ENCODE peak calls at places on chromosomes 12 and 14, in four cellular contexts. F is CD4-positive, alpha-beta T cell; N is NCI-H1105; M is posterior cingulate gyrus. Y is an unnamed sample.

GRCh38 chr14:85535916-85536834 is 6.2 kb downstream of the FLRT2 start:
- DNase-seq in F (no peak), N (peak), M (no peak), Y (no peak)

GRCh38 chr12:45355750-45356149 is 139.9 kb downstream of the ANO6 start:
- DNase-seq in F (no peak), N (no peak), M (no peak), Y (no peak)

GRCh38 chr12:76247992-76248391 is 100.2 kb downstream of the BBS10 start:
- DNase-seq in F (no peak), N (no peak), M (no peak), Y (no peak)

GRCh38 chr12:57340104-57340503 is 89.1 kb upstream of the STAC3 start:
- DNase-seq in F (no peak), N (no peak), M (no peak), Y (no peak)

GRCh38 chr14:74239848-74240793 is 872 bp downstream of the VSX2 start:
- DNase-seq in F (no peak), N (no peak), M (no peak), Y (no peak)

GRCh38 chr12:6968426-6968825 is 2.0 kb downstream of the PHB2 start:
- DNase-seq in F (no peak), N (no peak), M (no peak), Y (no peak)

GRCh38 chr12:29350080-29350479 is 30.9 kb downstream of the ERGIC2 start:
- DNase-seq in F (no peak), N (peak), M (no peak), Y (no peak)

GRCh38 chr12:58242803-58243628 is 301.6 kb downstream of the ATP23 start:
- DNase-seq in F (no peak), N (no peak), M (no peak), Y (peak)